ENCODE peak calls at places on chromosomes 7 and 10, in seven cellular contexts. Y is CD8-positive, alpha-beta memory T cell; F is right lobe of liver; N is HCT116; G is dorsolateral prefrontal cortex; H is right cardiac atrium; C is cardiac muscle cell. E is an unnamed sample.

GRCh38 chr7:143395187-143396149 is 13.2 kb downstream of the EPHA1 start:
- DNase-seq in Y (no peak), C (peak; percentile 49), F (peak; percentile 88), G (no peak), N (no peak), H (peak; percentile 67), E (no peak)

GRCh38 chr7:83648464-83649241 is at the start of gene SEMA3E:
- DNase-seq in N (peak; percentile 15), Y (no peak), G (no peak), F (no peak), C (peak; percentile 38), H (no peak), E (peak; percentile 61)

GRCh38 chr10:32629910-32630309 is 184.0 kb downstream of the CCDC7 start:
- DNase-seq in C (no peak), F (no peak), H (no peak), Y (no peak), N (no peak), G (no peak), E (no peak)

GRCh38 chr10:71774916-71775702 is 1.8 kb upstream of the VSIR start:
- DNase-seq in Y (no peak), N (no peak), C (peak; percentile 53), H (peak; percentile 77), G (no peak), F (peak; percentile 47), E (peak; percentile 76)

GRCh38 chr10:106380706-106381105 is 783.8 kb downstream of the SORCS1 start:
- DNase-seq in Y (no peak), G (no peak), H (no peak), F (no peak), N (no peak), C (no peak), E (no peak)

GRCh38 chr7:106032295-106032694 is 69.2 kb downstream of the CDHR3 start:
- DNase-seq in N (no peak), G (peak; percentile 44), Y (no peak), C (no peak), H (no peak), F (no peak), E (no peak)

GRCh38 chr7:45217358-45217757 is 59.8 kb downstream of the RAMP3 start:
- DNase-seq in N (no peak), G (no peak), F (no peak), Y (no peak), H (peak; percentile 35), C (peak; percentile 8), E (no peak)

GRCh38 chr7:156778668-156779067 is 114.3 kb downstream of the LMBR1 start:
- DNase-seq in F (no peak), H (no peak), C (no peak), G (no peak), Y (no peak), N (no peak), E (no peak)

GRCh38 chr10:75469018-75469616 is 37.7 kb downstream of the LRMDA start:
- DNase-seq in C (peak; percentile 98), N (no peak), Y (no peak), G (no peak), F (no peak), H (no peak), E (peak; percentile 84)

GRCh38 chr7:64046041-64046389 is 781 bp downstream of the ZNF727 start:
- DNase-seq in Y (no peak), F (no peak), N (no peak), H (no peak), G (peak; percentile 7), C (no peak), E (no peak)
- H3K27ac ChIP-seq in Y (no peak overlapping the region), F (no peak overlapping the region), N (no peak overlapping the region), H (no peak overlapping the region), G (peak overlapping the region; percentile 88), C (no peak overlapping the region), E (peak overlapping the region; percentile 80)

DNA sequence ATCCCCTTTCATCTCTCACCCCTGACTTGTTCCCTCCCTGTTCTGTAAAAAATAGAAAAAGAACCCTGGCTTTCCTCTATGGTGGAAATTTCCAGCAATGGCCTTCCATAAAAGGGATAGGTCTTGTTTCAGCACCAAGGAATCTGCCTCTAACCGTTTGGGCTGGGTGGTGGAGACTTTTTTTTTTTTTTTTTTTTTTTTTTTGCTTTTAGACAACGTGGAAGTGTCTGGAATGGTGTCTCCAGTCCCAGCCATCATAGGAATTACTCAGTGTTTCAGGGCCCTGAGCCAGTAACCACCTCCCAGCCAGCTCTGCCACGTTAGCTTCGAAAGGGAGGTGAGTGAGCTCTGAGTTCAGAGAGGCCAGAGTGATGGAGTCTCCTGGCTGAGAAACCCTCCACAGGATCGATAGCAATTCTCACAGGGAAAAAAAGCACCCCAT is 97.3 kb upstream of the COL1A2 start:
- DNase-seq in H (peak; percentile 82), C (peak; percentile 96), Y (no peak), G (no peak), F (no peak), N (no peak), E (peak; percentile 53)
- H3K4me3 ChIP-seq in H (no peak overlapping the region), C (no peak overlapping the region), Y (no peak overlapping the region), G (no peak overlapping the region), F (no peak overlapping the region), N (no peak overlapping the region), E (no peak overlapping the region)

GRCh38 chr10:88843171-88843570 is 8.5 kb downstream of the ANKRD22 start:
- DNase-seq in H (no peak), N (no peak), F (no peak), G (no peak), Y (no peak), C (no peak), E (no peak)
- H3K27ac ChIP-seq in H (no peak overlapping the region), N (no peak overlapping the region), F (no peak overlapping the region), G (no peak overlapping the region), Y (no peak overlapping the region), C (no peak overlapping the region), E (no peak overlapping the region)

GRCh38 chr10:103555321-103555649 is 61.8 kb downstream of the NEURL1 start:
- DNase-seq in H (no peak), F (no peak), G (no peak), N (no peak), C (no peak), Y (no peak), E (no peak)
- H3K4me3 ChIP-seq in H (peak overlapping the region; percentile 56), F (peak overlapping the region; percentile 34), G (peak overlapping the region; percentile 71), N (peak overlapping the region; percentile 47), C (peak overlapping the region; percentile 41), Y (peak overlapping the region; percentile 22), E (peak overlapping the region; percentile 59)

DNA sequence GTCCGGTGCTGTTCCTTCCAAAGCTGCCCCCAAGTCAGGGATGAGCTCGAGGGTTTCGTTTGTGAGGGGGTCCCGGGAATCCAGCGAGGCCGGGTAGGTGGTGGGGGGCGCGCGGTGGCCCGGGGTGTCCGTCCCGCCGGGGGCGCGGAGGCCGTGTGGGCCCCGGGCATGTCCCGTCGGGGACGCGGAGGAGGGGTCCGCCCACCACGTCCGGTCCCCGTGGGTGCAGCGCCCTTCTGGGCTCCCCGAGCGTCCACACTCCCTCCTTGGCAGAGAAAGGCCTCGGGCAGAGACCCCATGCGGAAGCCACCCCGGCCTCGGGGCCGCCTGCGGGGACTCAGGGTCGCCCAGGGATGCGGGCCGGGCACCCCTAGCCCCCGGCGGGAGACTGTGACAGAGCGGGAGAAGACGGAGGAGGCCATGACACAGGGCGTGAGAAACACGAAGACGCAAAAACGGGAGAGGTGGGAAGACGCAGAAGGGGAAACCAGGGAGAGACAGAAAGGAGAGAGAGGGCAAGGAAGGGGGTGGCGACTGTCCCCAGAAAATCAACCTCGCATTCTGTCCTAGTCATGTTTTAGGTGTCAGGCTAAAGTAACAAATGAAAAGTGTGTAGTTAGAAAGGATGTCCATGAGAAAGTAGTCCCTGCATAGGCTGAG is 668 bp upstream of the ZNF425 start:
- DNase-seq in G (peak; percentile 36), Y (peak; percentile 46), H (peak; percentile 86), F (peak; percentile 72), N (no peak), C (no peak), E (peak; percentile 75)
- H3K27ac ChIP-seq in G (peak overlapping the region; percentile 97), Y (peak overlapping the region; percentile 96), H (peak overlapping the region; percentile 78), F (peak overlapping the region; percentile 73), N (peak overlapping the region; percentile 96), C (peak overlapping the region; percentile 96), E (peak overlapping the region; percentile 82)

GRCh38 chr7:2521341-2521745 is 1.8 kb downstream of the LFNG start:
- DNase-seq in H (no peak), F (no peak), Y (no peak), G (no peak), C (no peak), N (no peak), E (no peak)

GRCh38 chr7:2521952-2522591 is 2.5 kb downstream of the LFNG start:
- DNase-seq in N (no peak), H (peak; percentile 82), F (peak; percentile 53), Y (peak; percentile 75), C (peak; percentile 39), G (no peak), E (no peak)

GRCh38 chr7:2519119-2519930 is at the start of gene LFNG:
- DNase-seq in Y (peak; percentile 82), F (peak; percentile 91), H (peak; percentile 95), C (peak; percentile 90), G (peak; percentile 82), N (peak; percentile 68), E (peak; percentile 91)

GRCh38 chr7:2520131-2520807 is 695 bp downstream of the LFNG start:
- DNase-seq in C (no peak), F (no peak), N (no peak), H (no peak), Y (no peak), G (no peak), E (no peak)

GRCh38 chr7:2520808-2521146 is 1.2 kb downstream of the LFNG start:
- DNase-seq in G (no peak), C (no peak), F (no peak), N (no peak), H (no peak), Y (no peak), E (no peak)
- H3K4me3 ChIP-seq in G (peak overlapping the region; percentile 75), C (no peak overlapping the region), F (peak overlapping the region; percentile 23), N (peak overlapping the region; percentile 67), H (peak overlapping the region; percentile 66), Y (peak overlapping the region; percentile 77), E (peak overlapping the region; percentile 53)

DNA sequence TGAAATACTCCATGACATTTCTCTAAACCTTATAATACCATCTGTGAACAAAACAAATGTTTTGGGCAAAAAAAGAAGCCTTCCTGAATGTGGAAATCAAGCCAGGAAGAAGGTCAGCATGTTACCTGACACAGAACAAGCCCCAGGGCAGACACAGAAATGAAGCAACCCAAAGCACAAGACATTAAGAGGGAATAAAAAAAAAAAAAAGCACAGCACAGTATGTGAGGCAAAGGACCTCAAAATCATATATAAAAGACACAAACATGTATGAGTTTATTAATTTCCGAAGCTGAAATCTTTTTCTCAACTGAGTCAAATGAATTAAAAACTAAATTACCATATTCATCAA is 161.8 kb downstream of the SKIDA1 start:
- DNase-seq in G (no peak), F (no peak), Y (no peak), N (no peak), C (no peak), H (no peak), E (no peak)
- H3K27ac ChIP-seq in G (no peak overlapping the region), F (no peak overlapping the region), Y (no peak overlapping the region), N (peak overlapping the region; percentile 91), C (peak overlapping the region; percentile 89), H (no peak overlapping the region), E (peak overlapping the region; percentile 11)

E was measured in ascending aorta.